ENCODE peak calls at places on chromosomes 6 and 20, in four cellular contexts. O, J, G and A are unnamed samples.

GRCh38 chr6:7697820-7698623 is 27.9 kb upstream of the BMP6 start:
- DNase-seq in O (peak), J (no peak), G (peak), A (peak)

GRCh38 chr6:27839303-27840081 is 72.7 kb downstream of the OR2B2 start:
- DNase-seq in O (peak), J (no peak), G (peak), A (peak)

GRCh38 chr20:40489886-40490285 is 199.2 kb downstream of the MAFB start:
- DNase-seq in O (no peak), J (no peak), G (peak), A (no peak)

GRCh38 chr20:11389188-11389587 is 528.5 kb upstream of the BTBD3 start:
- DNase-seq in O (no peak), J (no peak), G (peak), A (no peak)

GRCh38 chr20:43840382-43841070 is 74.1 kb upstream of the TOX2 start:
- DNase-seq in O (peak), J (peak), G (no peak), A (peak)

GRCh38 chr6:110319843-110320242 is 38.3 kb downstream of the METTL24 start:
- DNase-seq in O (no peak), J (no peak), G (no peak), A (no peak)

GRCh38 chr6:30844118-30844535 is 40.2 kb upstream of the DDR1 start:
- DNase-seq in O (no peak), J (no peak), G (no peak), A (no peak)

GRCh38 chr20:14434379-14435136 is 97.1 kb upstream of the FLRT3 start:
- DNase-seq in O (no peak), J (no peak), G (peak), A (peak)

GRCh38 chr6:39898625-39899024 is 35.6 kb downstream of the MOCS1 start:
- DNase-seq in O (no peak), J (no peak), G (no peak), A (no peak)

GRCh38 chr6:110898111-110898510 is 23.5 kb downstream of the AMD1 start:
- DNase-seq in O (no peak), J (no peak), G (no peak), A (no peak)

GRCh38 chr6:55868910-55869479 is 6.4 kb downstream of the BMP5 start:
- DNase-seq in O (peak), J (no peak), G (peak), A (peak)

GRCh38 chr20:22058746-22059145 is 353.3 kb downstream of the PAX1 start:
- DNase-seq in O (no peak), J (no peak), G (no peak), A (no peak)

GRCh38 chr6:3281669-3282460 is 23.1 kb downstream of the PSMG4 start:
- DNase-seq in O (no peak), J (no peak), G (peak), A (peak)

GRCh38 chr6:110800839-110801196 is 14.5 kb downstream of the CDK19 start:
- DNase-seq in O (no peak), J (no peak), G (no peak), A (no peak)

GRCh38 chr6:138159246-138159645 is 2.5 kb upstream of the ARFGEF3 start:
- DNase-seq in O (no peak), J (no peak), G (peak), A (no peak)

GRCh38 chr6:14464049-14464448 is 346.5 kb downstream of the CD83 start:
- DNase-seq in O (no peak), J (no peak), G (no peak), A (no peak)

GRCh38 chr6:72579865-72580264 is 42.0 kb upstream of the KCNQ5 start:
- DNase-seq in O (no peak), J (no peak), G (peak), A (no peak)

GRCh38 chr6:38522322-38522721 is 117.4 kb downstream of the BTBD9 start:
- DNase-seq in O (no peak), J (no peak), G (no peak), A (no peak)

GRCh38 chr6:167399599-167399998 is 74.7 kb downstream of the TTLL2 start:
- DNase-seq in O (no peak), J (no peak), G (no peak), A (no peak)

GRCh38 chr20:51284161-51284560 is 258.4 kb downstream of the NFATC2 start:
- DNase-seq in O (no peak), J (no peak), G (no peak), A (no peak)

GRCh38 chr6:136643850-136644596 is 93.8 kb upstream of the MAP7 start:
- DNase-seq in O (peak), J (peak), G (peak), A (peak)

GRCh38 chr20:49276201-49276894 is 1.5 kb downstream of the ZNFX1 start:
- DNase-seq in O (no peak), J (peak), G (peak), A (no peak)

GRCh38 chr20:50679753-50680105 is 11.6 kb downstream of the RIPOR3 start:
- DNase-seq in O (no peak), J (no peak), G (no peak), A (no peak)

GRCh38 chr6:41343641-41344187 is 8.3 kb downstream of the NCR2 start:
- DNase-seq in O (no peak), J (no peak), G (no peak), A (no peak)

GRCh38 chr6:149833651-149834050 is 30.5 kb downstream of the LRP11 start:
- DNase-seq in O (no peak), J (no peak), G (no peak), A (no peak)

GRCh38 chr20:51322164-51322707 is 220.3 kb downstream of the NFATC2 start:
- DNase-seq in O (no peak), J (no peak), G (no peak), A (no peak)

GRCh38 chr6:111685058-111685457 is 79.4 kb upstream of the TRAF3IP2 start:
- DNase-seq in O (no peak), J (no peak), G (no peak), A (no peak)

GRCh38 chr6:141992109-141992508 is 140.6 kb upstream of the GJE1 start:
- DNase-seq in O (no peak), J (no peak), G (no peak), A (no peak)